ENCODE peak calls at places on chromosomes 16 and 17, in five cellular contexts. X, W, U, G and L are unnamed samples. For H3K4me1, the result is how much of the 10 kb centered on the place peaks cover.

GRCh38 chr16:53948734-53949430 is 244.9 kb downstream of the FTO start:
- DNase-seq in X (no peak), W (no peak), U (no peak), G (no peak), L (no peak)

GRCh38 chr17:74117999-74118421 is 85.5 kb upstream of the RPL38 start:
- DNase-seq in X (peak), W (no peak), U (no peak), G (peak), L (no peak)

GRCh38 chr16:19116711-19117449 is 3.1 kb downstream of the ITPRIPL2 start:
- DNase-seq in X (peak), W (no peak), U (no peak), G (no peak), L (no peak)

GRCh38 chr16:66541388-66542360 is 8.2 kb downstream of the TK2 start:
- DNase-seq in X (peak), W (no peak), U (no peak), G (no peak), L (no peak)

GRCh38 chr17:77746391-77746790 is 212.1 kb upstream of the TNRC6C start:
- DNase-seq in X (no peak), W (no peak), U (no peak), G (peak), L (no peak)

GRCh38 chr17:7956208-7956965 is 24.4 kb downstream of the CNTROB start:
- DNase-seq in X (no peak), W (no peak), U (no peak), G (no peak), L (no peak)

GRCh38 chr17:67265620-67266019 is 20.6 kb upstream of the HELZ start:
- DNase-seq in X (no peak), W (no peak), U (no peak), G (no peak), L (no peak)

GRCh38 chr16:78194948-78195347 is 95.5 kb downstream of the WWOX start:
- DNase-seq in X (no peak), W (no peak), U (no peak), G (no peak), L (no peak)

DNA sequence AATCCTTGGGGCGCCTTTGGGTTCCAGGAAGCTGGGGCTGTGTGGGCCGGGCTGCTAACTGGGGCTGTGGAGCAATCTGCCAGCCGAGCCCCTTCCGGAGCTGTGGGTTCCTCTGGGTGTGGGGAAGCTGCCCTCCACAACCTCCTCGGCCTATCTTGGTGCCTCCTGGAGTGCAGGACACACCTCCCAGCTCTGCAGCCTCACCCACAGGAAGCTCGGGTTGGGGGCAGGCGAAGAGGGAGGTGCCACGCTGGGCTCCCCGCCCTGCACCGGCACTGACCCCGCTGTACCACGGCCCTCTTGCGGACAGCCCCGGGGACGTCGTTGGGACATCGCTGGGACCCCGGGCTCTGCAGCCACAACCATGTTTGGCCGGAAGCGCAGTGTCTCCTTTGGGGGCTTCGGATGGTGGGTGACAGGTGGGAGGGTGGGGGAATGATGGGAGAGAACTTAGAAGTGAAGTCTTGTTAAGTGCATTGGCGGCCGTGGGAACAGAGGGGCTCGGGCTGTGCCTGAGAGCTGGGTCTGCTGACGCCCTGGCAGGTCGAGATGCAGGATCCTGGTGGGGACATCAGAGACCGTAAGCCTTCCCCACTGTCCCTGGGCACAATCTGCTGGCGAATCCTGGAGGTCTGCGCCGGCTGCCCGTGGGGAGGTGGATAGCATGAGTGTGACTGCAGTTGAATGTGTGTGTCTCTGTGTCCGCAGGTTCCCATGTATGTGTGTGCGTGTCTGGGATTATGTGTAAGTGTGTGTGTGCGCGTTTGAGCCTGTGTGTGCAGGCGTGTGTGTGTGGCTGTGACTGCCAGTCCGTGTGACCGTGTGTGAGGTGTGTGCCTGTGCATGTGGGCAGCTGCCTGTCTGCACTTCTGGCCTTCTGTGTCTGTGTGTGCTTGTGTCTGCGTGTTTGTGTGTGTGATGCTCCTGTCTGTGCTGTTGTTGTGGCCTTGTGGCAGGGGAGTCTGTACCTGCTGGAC is at the start of gene RAP1GAP2:
- DNase-seq in X (no peak), W (no peak), U (no peak), G (no peak), L (peak)
- H3K4me3 ChIP-seq in X (no peak), W (no peak), U (no peak), G (no peak), L (peak)

DNA sequence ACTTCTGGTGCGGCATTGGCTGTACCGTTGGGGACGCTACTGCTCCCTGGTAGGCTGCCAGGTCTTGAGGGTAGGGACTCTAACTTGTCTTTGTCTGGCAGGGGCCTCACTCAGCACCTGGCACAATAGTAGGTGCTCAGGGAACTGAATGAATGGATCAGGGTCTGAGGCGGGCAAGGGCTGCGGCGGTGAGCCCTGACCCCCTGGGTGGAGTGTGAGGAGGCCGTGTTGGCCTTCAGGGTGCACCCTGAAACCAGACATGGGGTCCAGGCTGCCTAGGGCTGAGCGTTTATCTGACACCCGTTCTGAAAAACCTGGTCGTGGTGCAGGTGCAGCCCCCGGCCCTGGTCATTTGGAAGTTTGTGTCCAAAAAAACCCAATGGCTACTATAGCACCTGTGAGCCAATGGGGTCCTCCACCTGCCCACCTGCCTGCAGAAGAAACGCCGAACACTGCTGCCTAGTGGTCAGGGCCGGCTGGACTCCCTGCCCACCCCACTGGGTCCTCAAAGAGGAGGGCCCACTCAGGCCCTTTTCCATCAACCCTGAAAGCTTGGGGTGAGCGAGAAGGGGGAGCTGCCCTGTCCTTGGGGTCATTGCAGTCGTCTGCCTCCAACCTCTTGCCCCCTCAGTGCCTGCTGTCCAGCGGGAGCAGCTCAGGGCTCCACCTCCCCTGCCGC is 4.9 kb upstream of the ATP6V0C start:
- DNase-seq in X (no peak), W (no peak), U (no peak), G (no peak), L (no peak)
- TF ChIP-seq CTCF in X (peak), W (no peak), U (no peak), G (no peak), L (no peak)

GRCh38 chr17:39101139-39101538 is 50.3 kb downstream of the PLXDC1 start:
- DNase-seq in X (no peak), W (peak), U (no peak), G (no peak), L (no peak)

GRCh38 chr17:39098474-39099090 is 52.9 kb downstream of the PLXDC1 start:
- DNase-seq in X (no peak), W (no peak), U (no peak), G (no peak), L (no peak)

GRCh38 chr17:39097537-39097936 is 53.9 kb downstream of the PLXDC1 start:
- DNase-seq in X (no peak), W (no peak), U (no peak), G (no peak), L (no peak)

GRCh38 chr17:39099686-39100293 is 51.6 kb downstream of the PLXDC1 start:
- DNase-seq in X (no peak), W (peak), U (no peak), G (no peak), L (peak)

GRCh38 chr17:39100530-39100929 is 50.9 kb downstream of the PLXDC1 start:
- DNase-seq in X (no peak), W (no peak), U (no peak), G (no peak), L (no peak)
- H3K4me1 ChIP-seq in X (under half), W (under half), U (under half), G (under half), L (under half)

GRCh38 chr17:46847204-46848191 is 3.9 kb upstream of the WNT9B start:
- DNase-seq in X (no peak), W (no peak), U (no peak), G (no peak), L (no peak)

GRCh38 chr17:46851029-46851741 is at the start of gene WNT9B:
- DNase-seq in X (peak), W (no peak), U (no peak), G (peak), L (no peak)

GRCh38 chr17:46853896-46854444 is 2.6 kb downstream of the WNT9B start:
- DNase-seq in X (peak), W (no peak), U (no peak), G (no peak), L (no peak)

GRCh38 chr17:46848534-46848933 is 2.8 kb upstream of the WNT9B start:
- DNase-seq in X (no peak), W (no peak), U (no peak), G (no peak), L (no peak)

DNA sequence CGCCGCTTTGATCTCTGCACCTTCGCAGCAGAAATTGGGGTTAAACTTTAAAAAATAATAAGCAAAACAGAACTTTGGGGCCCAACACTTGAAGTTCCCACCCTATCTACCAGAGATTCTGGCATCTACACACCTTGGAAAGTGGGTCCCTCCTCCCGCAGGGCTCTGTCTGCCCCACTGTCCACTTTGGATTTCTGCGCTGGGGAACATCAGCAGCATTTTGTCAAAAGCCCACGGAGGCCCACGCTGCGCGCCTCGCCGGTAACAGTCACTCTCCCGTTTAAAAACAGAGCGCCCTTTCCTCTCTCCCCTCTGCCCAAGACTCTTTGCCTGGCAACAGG is 725 bp upstream of the WNT9B start:
- DNase-seq in X (no peak), W (no peak), U (no peak), G (no peak), L (no peak)
- H3K4me3 ChIP-seq in X (peak), W (no peak), U (peak), G (peak), L (peak)

DNA sequence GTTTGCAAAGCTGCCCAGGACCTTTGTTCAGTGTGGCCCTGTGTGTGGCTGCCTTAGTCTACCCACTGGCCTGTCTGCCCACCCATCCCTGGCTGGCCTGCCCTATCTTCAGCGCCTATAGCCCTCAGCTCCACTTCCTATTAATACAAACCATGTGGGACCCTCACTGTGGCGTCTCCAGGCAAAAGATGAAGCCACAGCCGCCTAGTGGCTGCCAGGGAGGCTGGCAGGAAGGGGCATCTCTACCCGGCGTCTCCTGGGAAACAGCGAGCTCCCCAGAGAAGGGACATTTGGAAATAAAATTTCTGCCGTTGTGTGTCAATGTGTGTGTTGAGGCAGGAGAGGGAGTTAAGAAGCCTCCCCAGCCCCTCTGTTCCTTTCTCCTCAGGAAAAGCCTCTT is 31.5 kb downstream of the NEUROD2 start:
- DNase-seq in X (peak), W (no peak), U (no peak), G (peak), L (no peak)
- TF ChIP-seq CTCF in X (peak), W (no peak), U (peak), G (peak), L (no peak)